ENCODE peak calls at places on chromosome 17, in five cellular contexts. G, F, M, P and B are unnamed samples.

GRCh38 chr17:79864147-79864546 is 24.9 kb upstream of the CBX4 start:
- DNase-seq in G (no peak), F (no peak), M (no peak), P (no peak), B (no peak)

GRCh38 chr17:42408076-42408475 is 15.0 kb downstream of the CAVIN1 start:
- DNase-seq in G (no peak), F (no peak), M (no peak), P (peak; percentile 56), B (peak; percentile 56)

GRCh38 chr17:53627511-53627910 is 195.2 kb upstream of the KIF2B start:
- DNase-seq in G (no peak), F (no peak), M (no peak), P (no peak), B (no peak)

GRCh38 chr17:65332779-65333178 is 195.6 kb downstream of the RGS9 start:
- DNase-seq in G (no peak), F (no peak), M (no peak), P (no peak), B (no peak)

GRCh38 chr17:19264681-19265080 is 27.5 kb downstream of the EPN2 start:
- DNase-seq in G (no peak), F (no peak), M (no peak), P (no peak), B (no peak)

GRCh38 chr17:59753522-59754467 is 46.3 kb downstream of the VMP1 start:
- DNase-seq in G (no peak), F (no peak), M (no peak), P (no peak), B (no peak)

GRCh38 chr17:40480501-40481003 is 20.9 kb downstream of the TNS4 start:
- DNase-seq in G (peak; percentile 76), F (no peak), M (peak; percentile 47), P (peak; percentile 37), B (no peak)

GRCh38 chr17:63537991-63538692 is 12.1 kb upstream of the DCAF7 start:
- DNase-seq in G (no peak), F (peak; percentile 61), M (no peak), P (no peak), B (no peak)

GRCh38 chr17:5813357-5813756 is 229.0 kb upstream of the NLRP1 start:
- DNase-seq in G (no peak), F (no peak), M (no peak), P (no peak), B (no peak)

GRCh38 chr17:77754956-77755355 is 203.5 kb upstream of the TNRC6C start:
- DNase-seq in G (no peak), F (no peak), M (no peak), P (no peak), B (no peak)

GRCh38 chr17:12553625-12554024 is 112.1 kb upstream of the MYOCD start:
- DNase-seq in G (no peak), F (no peak), M (no peak), P (no peak), B (no peak)

GRCh38 chr17:6138761-6139446 is 68.7 kb downstream of the WSCD1 start:
- DNase-seq in G (no peak), F (no peak), M (no peak), P (no peak), B (no peak)

GRCh38 chr17:59840329-59840907 is 52.3 kb downstream of the TUBD1 start:
- DNase-seq in G (no peak), F (no peak), M (no peak), P (no peak), B (no peak)

GRCh38 chr17:8082312-8082711 is 5.2 kb downstream of the ALOX12B start:
- DNase-seq in G (no peak), F (no peak), M (no peak), P (no peak), B (no peak)

GRCh38 chr17:3940965-3941698 is 23.1 kb downstream of the ATP2A3 start:
- DNase-seq in G (no peak), F (no peak), M (no peak), P (no peak), B (no peak)

GRCh38 chr17:78798695-78799559 is 16.9 kb upstream of the CYTH1 start:
- DNase-seq in G (no peak), F (no peak), M (no peak), P (no peak), B (no peak)

GRCh38 chr17:1455291-1455747 is 713 bp downstream of the CRK start:
- DNase-seq in G (peak; percentile 10), F (peak; percentile 89), M (peak; percentile 68), P (peak; percentile 70), B (peak; percentile 68)

GRCh38 chr17:5439446-5439764 is 450 bp upstream of the C1QBP start:
- DNase-seq in G (no peak), F (no peak), M (no peak), P (no peak), B (no peak)

GRCh38 chr17:79613195-79613517 is 2.3 kb upstream of the RBFOX3 start:
- DNase-seq in G (no peak), F (no peak), M (no peak), P (no peak), B (no peak)

GRCh38 chr17:71709271-71709670 is 411.5 kb upstream of the SOX9 start:
- DNase-seq in G (no peak), F (no peak), M (no peak), P (no peak), B (no peak)

GRCh38 chr17:1298616-1299015 is 19.2 kb downstream of the TRARG1 start:
- DNase-seq in G (peak; percentile 22), F (no peak), M (no peak), P (no peak), B (no peak)

GRCh38 chr17:46978489-46979022 is 497 bp downstream of the RPRML start:
- DNase-seq in G (no peak), F (no peak), M (no peak), P (no peak), B (no peak)

GRCh38 chr17:46977348-46977747 is 1.7 kb downstream of the RPRML start:
- DNase-seq in G (no peak), F (no peak), M (peak; percentile 19), P (no peak), B (no peak)

GRCh38 chr17:46977750-46978488 is 1.1 kb downstream of the RPRML start:
- DNase-seq in G (no peak), F (no peak), M (no peak), P (no peak), B (no peak)

GRCh38 chr17:46975287-46975686 is 3.8 kb downstream of the RPRML start:
- DNase-seq in G (no peak), F (no peak), M (no peak), P (no peak), B (no peak)

DNA sequence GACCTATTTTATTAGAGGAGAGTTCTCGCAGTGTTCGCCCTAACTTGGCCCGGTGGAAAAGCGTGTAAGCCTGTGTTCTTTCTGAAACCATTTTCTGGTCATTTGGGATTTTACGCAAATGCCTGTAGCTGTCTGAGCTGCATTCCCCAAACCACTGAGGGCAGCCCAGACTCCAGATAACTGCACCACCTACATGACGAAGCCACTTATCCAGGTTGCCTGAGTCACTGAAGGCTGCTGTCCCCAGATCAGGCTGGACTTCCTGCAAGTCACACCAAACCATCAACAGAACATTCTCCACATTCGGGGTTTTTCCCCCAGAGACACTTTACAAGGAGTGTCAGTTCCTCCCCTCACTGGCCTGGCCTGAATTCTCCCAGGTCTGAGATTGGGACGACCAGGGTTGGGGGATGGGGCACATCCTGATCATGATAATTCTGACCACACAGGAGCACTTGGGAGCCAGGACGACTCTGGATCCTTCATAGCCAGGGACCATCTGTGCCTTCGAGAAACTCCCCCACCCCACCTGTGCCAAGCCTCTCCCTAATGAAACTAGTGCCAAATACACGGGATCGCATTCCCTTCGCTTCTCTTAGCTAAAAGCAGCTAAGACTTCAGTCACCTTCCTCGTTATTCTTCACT is 2.3 kb downstream of the RPRML start:
- DNase-seq in G (no peak), F (no peak), M (no peak), P (no peak), B (no peak)
- H3K27me3 ChIP-seq in G (peaks cover 33% of the 10 kb centered on the region), F (peaks cover 40% of the 10 kb centered on the region), M (peaks cover 55% of the 10 kb centered on the region), P (peaks cover 20% of the 10 kb centered on the region), B (peaks cover 50% of the 10 kb centered on the region)

GRCh38 chr17:69444023-69444422 is 29.5 kb downstream of the MAP2K6 start:
- DNase-seq in G (no peak), F (no peak), M (no peak), P (no peak), B (no peak)

GRCh38 chr17:69447726-69448125 is 33.2 kb downstream of the MAP2K6 start:
- DNase-seq in G (no peak), F (peak; percentile 77), M (no peak), P (peak; percentile 35), B (peak; percentile 56)

GRCh38 chr17:69441179-69441578 is 26.7 kb downstream of the MAP2K6 start:
- DNase-seq in G (no peak), F (no peak), M (no peak), P (no peak), B (no peak)

GRCh38 chr17:69445132-69445531 is 30.6 kb downstream of the MAP2K6 start:
- DNase-seq in G (no peak), F (no peak), M (no peak), P (no peak), B (no peak)

GRCh38 chr17:69443138-69443537 is 28.6 kb downstream of the MAP2K6 start:
- DNase-seq in G (no peak), F (no peak), M (no peak), P (no peak), B (no peak)
- H3K27ac ChIP-seq in G (no peak overlapping the region), F (no peak overlapping the region), M (peak overlapping the region; percentile 32), P (no peak overlapping the region), B (no peak overlapping the region)

GRCh38 chr17:74550602-74551001 is 4.7 kb upstream of the CD300C start:
- DNase-seq in G (no peak), F (no peak), M (no peak), P (no peak), B (no peak)

GRCh38 chr17:74554909-74555308 is 9.0 kb upstream of the CD300C start:
- DNase-seq in G (no peak), F (no peak), M (no peak), P (no peak), B (no peak)

GRCh38 chr17:74552037-74552436 is 6.1 kb upstream of the CD300C start:
- DNase-seq in G (no peak), F (no peak), M (no peak), P (no peak), B (no peak)

GRCh38 chr17:74558882-74559519 is 8.3 kb downstream of the CD300H start:
- DNase-seq in G (no peak), F (no peak), M (no peak), P (no peak), B (no peak)

GRCh38 chr17:74555427-74555826 is 9.5 kb upstream of the CD300C start:
- DNase-seq in G (no peak), F (no peak), M (no peak), P (no peak), B (no peak)
- TF ChIP-seq CTCF in G (no peak), F (no peak), M (no peak), P (no peak), B (no peak)

DNA sequence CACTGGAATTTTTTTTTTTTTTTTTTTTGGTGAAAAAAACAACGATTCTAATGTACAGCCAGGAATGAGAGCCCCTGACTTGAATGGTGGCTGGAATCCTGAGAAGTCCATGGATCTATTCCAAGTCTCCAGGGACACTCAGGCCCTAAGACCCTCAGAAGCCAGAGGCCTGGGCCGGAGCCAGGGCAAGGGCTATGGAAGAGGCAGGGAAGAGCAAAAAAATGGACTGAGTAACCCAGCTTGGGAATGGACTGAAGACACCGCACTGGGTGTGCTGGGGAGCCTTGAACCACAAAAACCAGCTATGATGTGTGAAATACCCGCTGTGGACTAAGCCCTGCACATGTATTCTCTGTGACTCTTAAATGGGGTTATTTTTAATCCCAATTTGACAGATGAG is 60.3 kb upstream of the LHX1 start:
- DNase-seq in G (no peak), F (no peak), M (no peak), P (no peak), B (no peak)
- H3K27me3 ChIP-seq in G (peaks cover 9% of the 10 kb centered on the region), F (no peaks in the 10 kb centered on the region), M (peaks cover 28% of the 10 kb centered on the region), P (peaks cover 47% of the 10 kb centered on the region), B (peaks cover 88% of the 10 kb centered on the region)